ENCODE peak calls at places on chromosome 2, in seven cellular contexts. One of them, this sample, is unnamed.

GRCh38 chr2:120940319-120940696 is 204.6 kb downstream of the GLI2 start:
- DNase-seq in thyroid gland: no peak
- DNase-seq in HFF-Myc: no peak
- DNase-seq in ovary: no peak
- DNase-seq in Daoy: no peak
- DNase-seq in sigmoid colon: no peak
- DNase-seq in hippocampal formation: no peak
- DNase-seq in this sample: no peak

GRCh38 chr2:9178905-9179571 is 27.6 kb upstream of the ASAP2 start:
- DNase-seq in Daoy: peak
- DNase-seq in sigmoid colon: peak
- DNase-seq in thyroid gland: peak
- DNase-seq in hippocampal formation: peak
- DNase-seq in ovary: peak
- DNase-seq in HFF-Myc: no peak
- DNase-seq in this sample: peak

GRCh38 chr2:69384618-69385081 is 2.4 kb downstream of the GFPT1 start:
- DNase-seq in Daoy: no peak
- DNase-seq in hippocampal formation: no peak
- DNase-seq in thyroid gland: no peak
- DNase-seq in ovary: no peak
- DNase-seq in HFF-Myc: no peak
- DNase-seq in sigmoid colon: no peak
- DNase-seq in this sample: no peak

GRCh38 chr2:188765522-188765921 is 208.7 kb upstream of the COL3A1 start:
- DNase-seq in thyroid gland: peak
- DNase-seq in sigmoid colon: no peak
- DNase-seq in HFF-Myc: no peak
- DNase-seq in ovary: no peak
- DNase-seq in Daoy: peak
- DNase-seq in hippocampal formation: no peak
- DNase-seq in this sample: no peak

GRCh38 chr2:204104821-204105220 is 168.3 kb downstream of the ICOS start:
- DNase-seq in Daoy: no peak
- DNase-seq in thyroid gland: no peak
- DNase-seq in HFF-Myc: no peak
- DNase-seq in hippocampal formation: no peak
- DNase-seq in sigmoid colon: no peak
- DNase-seq in ovary: no peak
- DNase-seq in this sample: no peak

GRCh38 chr2:233700028-233700635 is 7.4 kb downstream of the UGT1A6 start:
- DNase-seq in thyroid gland: peak
- DNase-seq in hippocampal formation: no peak
- DNase-seq in ovary: no peak
- DNase-seq in HFF-Myc: no peak
- DNase-seq in sigmoid colon: no peak
- DNase-seq in Daoy: peak
- DNase-seq in this sample: peak

GRCh38 chr2:179612591-179613298 is 248.7 kb downstream of the ZNF385B start:
- DNase-seq in Daoy: no peak
- DNase-seq in ovary: no peak
- DNase-seq in sigmoid colon: no peak
- DNase-seq in hippocampal formation: no peak
- DNase-seq in HFF-Myc: no peak
- DNase-seq in thyroid gland: peak
- DNase-seq in this sample: no peak

GRCh38 chr2:104406273-104406726 is 447.6 kb upstream of the POU3F3 start:
- DNase-seq in ovary: no peak
- DNase-seq in HFF-Myc: no peak
- DNase-seq in sigmoid colon: peak
- DNase-seq in hippocampal formation: peak
- DNase-seq in Daoy: peak
- DNase-seq in thyroid gland: peak
- DNase-seq in this sample: no peak

GRCh38 chr2:128425731-128426620 is 107.3 kb upstream of the HS6ST1 start:
- DNase-seq in HFF-Myc: no peak
- DNase-seq in hippocampal formation: no peak
- DNase-seq in sigmoid colon: peak
- DNase-seq in Daoy: peak
- DNase-seq in thyroid gland: no peak
- DNase-seq in ovary: peak
- DNase-seq in this sample: no peak

GRCh38 chr2:162917626-162918025 is 79.1 kb upstream of the KCNH7 start:
- DNase-seq in HFF-Myc: no peak
- DNase-seq in thyroid gland: no peak
- DNase-seq in ovary: no peak
- DNase-seq in sigmoid colon: no peak
- DNase-seq in Daoy: no peak
- DNase-seq in hippocampal formation: no peak
- DNase-seq in this sample: no peak

GRCh38 chr2:151762694-151763093 is 28.4 kb upstream of the NEB start:
- DNase-seq in ovary: no peak
- DNase-seq in sigmoid colon: no peak
- DNase-seq in Daoy: no peak
- DNase-seq in thyroid gland: no peak
- DNase-seq in HFF-Myc: peak
- DNase-seq in hippocampal formation: no peak
- DNase-seq in this sample: no peak

GRCh38 chr2:182594286-182594685 is 121.8 kb upstream of the DNAJC10 start:
- DNase-seq in hippocampal formation: no peak
- DNase-seq in thyroid gland: no peak
- DNase-seq in sigmoid colon: no peak
- DNase-seq in HFF-Myc: no peak
- DNase-seq in Daoy: no peak
- DNase-seq in ovary: no peak
- DNase-seq in this sample: no peak

GRCh38 chr2:217929757-217930707 is 72.8 kb downstream of the TNS1 start:
- DNase-seq in Daoy: no peak
- DNase-seq in hippocampal formation: no peak
- DNase-seq in ovary: no peak
- DNase-seq in sigmoid colon: peak
- DNase-seq in thyroid gland: no peak
- DNase-seq in HFF-Myc: no peak
- DNase-seq in this sample: peak

GRCh38 chr2:241261628-241262027 is 53.8 kb downstream of the HDLBP start:
- DNase-seq in ovary: no peak
- DNase-seq in HFF-Myc: no peak
- DNase-seq in thyroid gland: no peak
- DNase-seq in sigmoid colon: no peak
- DNase-seq in Daoy: no peak
- DNase-seq in hippocampal formation: no peak
- DNase-seq in this sample: no peak

GRCh38 chr2:939936-940620 is 10.6 kb upstream of the SNTG2 start:
- DNase-seq in hippocampal formation: no peak
- DNase-seq in thyroid gland: no peak
- DNase-seq in sigmoid colon: no peak
- DNase-seq in ovary: no peak
- DNase-seq in Daoy: peak
- DNase-seq in HFF-Myc: no peak
- DNase-seq in this sample: no peak

GRCh38 chr2:197185676-197186075 is 124.9 kb downstream of the ANKRD44 start:
- DNase-seq in thyroid gland: no peak
- DNase-seq in Daoy: no peak
- DNase-seq in hippocampal formation: no peak
- DNase-seq in sigmoid colon: no peak
- DNase-seq in ovary: no peak
- DNase-seq in HFF-Myc: no peak
- DNase-seq in this sample: no peak

GRCh38 chr2:102191501-102191900 is 4.7 kb downstream of the IL1RL2 start:
- DNase-seq in hippocampal formation: no peak
- DNase-seq in thyroid gland: no peak
- DNase-seq in sigmoid colon: no peak
- DNase-seq in Daoy: no peak
- DNase-seq in ovary: no peak
- DNase-seq in HFF-Myc: no peak
- DNase-seq in this sample: no peak

GRCh38 chr2:149611100-149611820 is 23.7 kb upstream of the MMADHC start:
- DNase-seq in Daoy: no peak
- DNase-seq in ovary: no peak
- DNase-seq in thyroid gland: no peak
- DNase-seq in hippocampal formation: no peak
- DNase-seq in HFF-Myc: no peak
- DNase-seq in sigmoid colon: no peak
- DNase-seq in this sample: no peak

GRCh38 chr2:16722677-16723076 is 57.0 kb upstream of the CYRIA start:
- DNase-seq in ovary: no peak
- DNase-seq in Daoy: no peak
- DNase-seq in HFF-Myc: no peak
- DNase-seq in thyroid gland: no peak
- DNase-seq in hippocampal formation: no peak
- DNase-seq in sigmoid colon: no peak
- DNase-seq in this sample: no peak

GRCh38 chr2:10839813-10840212 is 27.2 kb upstream of the PDIA6 start:
- DNase-seq in thyroid gland: no peak
- DNase-seq in sigmoid colon: no peak
- DNase-seq in hippocampal formation: no peak
- DNase-seq in ovary: no peak
- DNase-seq in HFF-Myc: no peak
- DNase-seq in Daoy: no peak
- DNase-seq in this sample: no peak

GRCh38 chr2:69565431-69565839 is 78.1 kb downstream of the AAK1 start:
- DNase-seq in hippocampal formation: peak
- DNase-seq in HFF-Myc: no peak
- DNase-seq in Daoy: peak
- DNase-seq in thyroid gland: peak
- DNase-seq in sigmoid colon: peak
- DNase-seq in ovary: peak
- DNase-seq in this sample: no peak

GRCh38 chr2:174585657-174586056 is 11.9 kb downstream of the WIPF1 start:
- DNase-seq in hippocampal formation: no peak
- DNase-seq in HFF-Myc: no peak
- DNase-seq in thyroid gland: no peak
- DNase-seq in sigmoid colon: no peak
- DNase-seq in Daoy: no peak
- DNase-seq in ovary: no peak
- DNase-seq in this sample: no peak

GRCh38 chr2:147331790-147332419 is 512.9 kb upstream of the ACVR2A start:
- DNase-seq in thyroid gland: no peak
- DNase-seq in sigmoid colon: no peak
- DNase-seq in hippocampal formation: no peak
- DNase-seq in ovary: no peak
- DNase-seq in HFF-Myc: no peak
- DNase-seq in Daoy: no peak
- DNase-seq in this sample: no peak

GRCh38 chr2:151289972-151290335 is 486 bp upstream of the NMI start:
- DNase-seq in HFF-Myc: no peak
- DNase-seq in sigmoid colon: peak
- DNase-seq in Daoy: peak
- DNase-seq in thyroid gland: peak
- DNase-seq in ovary: peak
- DNase-seq in hippocampal formation: no peak
- DNase-seq in this sample: no peak

GRCh38 chr2:69572640-69573039 is 70.9 kb downstream of the AAK1 start:
- DNase-seq in hippocampal formation: no peak
- DNase-seq in thyroid gland: peak
- DNase-seq in HFF-Myc: no peak
- DNase-seq in ovary: no peak
- DNase-seq in sigmoid colon: no peak
- DNase-seq in Daoy: no peak
- DNase-seq in this sample: no peak

GRCh38 chr2:197674546-197674945 is 841 bp downstream of the RFTN2 start:
- DNase-seq in thyroid gland: no peak
- DNase-seq in hippocampal formation: peak
- DNase-seq in HFF-Myc: no peak
- DNase-seq in Daoy: peak
- DNase-seq in ovary: no peak
- DNase-seq in sigmoid colon: no peak
- DNase-seq in this sample: no peak

GRCh38 chr2:24842081-24843050 is 49.1 kb downstream of the CENPO start:
- DNase-seq in hippocampal formation: no peak
- DNase-seq in HFF-Myc: no peak
- DNase-seq in thyroid gland: no peak
- DNase-seq in sigmoid colon: no peak
- DNase-seq in Daoy: no peak
- DNase-seq in ovary: no peak
- DNase-seq in this sample: no peak

GRCh38 chr2:16175247-16175825 is 235.0 kb downstream of the MYCN start:
- DNase-seq in sigmoid colon: no peak
- DNase-seq in thyroid gland: no peak
- DNase-seq in ovary: no peak
- DNase-seq in Daoy: no peak
- DNase-seq in HFF-Myc: no peak
- DNase-seq in hippocampal formation: no peak
- DNase-seq in this sample: no peak

GRCh38 chr2:72028996-72029395 is 118.7 kb downstream of the CYP26B1 start:
- DNase-seq in ovary: no peak
- DNase-seq in thyroid gland: no peak
- DNase-seq in HFF-Myc: no peak
- DNase-seq in Daoy: no peak
- DNase-seq in sigmoid colon: no peak
- DNase-seq in hippocampal formation: no peak
- DNase-seq in this sample: peak

GRCh38 chr2:170974304-170974993 is 45.4 kb downstream of the GORASP2 start:
- DNase-seq in ovary: no peak
- DNase-seq in Daoy: peak
- DNase-seq in hippocampal formation: no peak
- DNase-seq in thyroid gland: peak
- DNase-seq in sigmoid colon: no peak
- DNase-seq in HFF-Myc: no peak
- DNase-seq in this sample: no peak

GRCh38 chr2:9364791-9365497 is 58.4 kb downstream of the ITGB1BP1 start:
- DNase-seq in sigmoid colon: no peak
- DNase-seq in Daoy: no peak
- DNase-seq in HFF-Myc: no peak
- DNase-seq in thyroid gland: no peak
- DNase-seq in ovary: no peak
- DNase-seq in hippocampal formation: no peak
- DNase-seq in this sample: no peak

GRCh38 chr2:236215761-236216333 is 47.7 kb upstream of the GBX2 start:
- DNase-seq in HFF-Myc: no peak
- DNase-seq in ovary: no peak
- DNase-seq in hippocampal formation: no peak
- DNase-seq in sigmoid colon: no peak
- DNase-seq in Daoy: no peak
- DNase-seq in thyroid gland: no peak
- DNase-seq in this sample: no peak

GRCh38 chr2:216012133-216012829 is 1.1 kb downstream of the MREG start:
- DNase-seq in HFF-Myc: no peak
- DNase-seq in ovary: no peak
- DNase-seq in hippocampal formation: no peak
- DNase-seq in sigmoid colon: no peak
- DNase-seq in Daoy: peak
- DNase-seq in thyroid gland: no peak
- DNase-seq in this sample: no peak

GRCh38 chr2:216619411-216620393 is 13.5 kb upstream of the IGFBP2 start:
- DNase-seq in ovary: no peak
- DNase-seq in HFF-Myc: no peak
- DNase-seq in sigmoid colon: no peak
- DNase-seq in thyroid gland: no peak
- DNase-seq in hippocampal formation: no peak
- DNase-seq in Daoy: no peak
- DNase-seq in this sample: no peak

GRCh38 chr2:70705160-70705850 is 62.7 kb downstream of the ADD2 start:
- DNase-seq in HFF-Myc: no peak
- DNase-seq in hippocampal formation: no peak
- DNase-seq in thyroid gland: no peak
- DNase-seq in Daoy: no peak
- DNase-seq in ovary: no peak
- DNase-seq in sigmoid colon: peak
- DNase-seq in this sample: no peak

GRCh38 chr2:100139114-100139513 is 3.3 kb downstream of the AFF3 start:
- DNase-seq in Daoy: no peak
- DNase-seq in hippocampal formation: no peak
- DNase-seq in HFF-Myc: peak
- DNase-seq in ovary: no peak
- DNase-seq in sigmoid colon: no peak
- DNase-seq in thyroid gland: no peak
- DNase-seq in this sample: no peak

GRCh38 chr2:229922449-229923386 is at the start of gene FBXO36:
- DNase-seq in hippocampal formation: no peak
- DNase-seq in sigmoid colon: no peak
- DNase-seq in thyroid gland: peak
- DNase-seq in HFF-Myc: peak
- DNase-seq in ovary: no peak
- DNase-seq in Daoy: peak
- DNase-seq in this sample: peak

GRCh38 chr2:189982087-189982486 is 80.4 kb downstream of the MSTN start:
- DNase-seq in sigmoid colon: no peak
- DNase-seq in ovary: no peak
- DNase-seq in thyroid gland: no peak
- DNase-seq in hippocampal formation: no peak
- DNase-seq in HFF-Myc: no peak
- DNase-seq in Daoy: no peak
- DNase-seq in this sample: no peak